ENCODE peak calls at places on chromosomes 4 and X, in nine cellular contexts. B, R, I, N, T, D, X, C and E are unnamed samples.

GRCh38 chrX:1334854-1335253 is 1.7 kb upstream of the IL3RA start:
- DNase-seq in B (no peak), R (no peak), I (no peak), N (no peak), T (no peak), D (no peak), X (no peak), C (no peak), E (no peak)

GRCh38 chr4:82559735-82560120 is 2.1 kb downstream of the TMEM150C start:
- DNase-seq in B (no peak), R (no peak), I (no peak), N (no peak), T (no peak), D (peak; percentile 30), X (no peak), C (no peak), E (peak; percentile 56)

GRCh38 chrX:97638621-97639020 is 754.9 kb downstream of the RPA4 start:
- DNase-seq in B (no peak), R (no peak), I (no peak), N (no peak), T (peak; percentile 22), D (no peak), X (no peak), C (no peak), E (no peak)

GRCh38 chr4:41541697-41542096 is 3.7 kb downstream of the LIMCH1 start:
- DNase-seq in B (no peak), R (no peak), I (no peak), N (no peak), T (no peak), D (no peak), X (no peak), C (no peak), E (no peak)

GRCh38 chrX:111352424-111352823 is 59.6 kb downstream of the DCX start:
- DNase-seq in B (peak; percentile 1), R (peak; percentile 27), I (no peak), N (no peak), T (no peak), D (no peak), X (no peak), C (no peak), E (no peak)

GRCh38 chrX:110123331-110123782 is 120.4 kb downstream of the TMEM164 start:
- DNase-seq in B (peak; percentile 4), R (no peak), I (no peak), N (no peak), T (no peak), D (no peak), X (no peak), C (no peak), E (no peak)

GRCh38 chr4:11418610-11419009 is 10.1 kb downstream of the HS3ST1 start:
- DNase-seq in B (no peak), R (no peak), I (no peak), N (no peak), T (peak; percentile 45), D (no peak), X (no peak), C (peak; percentile 2), E (no peak)

GRCh38 chr4:16066586-16067128 is 17.2 kb downstream of the PROM1 start:
- DNase-seq in B (no peak), R (no peak), I (no peak), N (no peak), T (no peak), D (peak; percentile 62), X (no peak), C (no peak), E (no peak)

GRCh38 chr4:89657931-89658700 is 178.8 kb downstream of the SNCA start:
- DNase-seq in B (peak; percentile 9), R (no peak), I (no peak), N (no peak), T (no peak), D (no peak), X (no peak), C (no peak), E (no peak)